ENCODE peak calls at places on chromosomes 4 and X, in seven cellular contexts. X is AG09309, Q is mammary epithelial cell, K is upper lobe of left lung, T is PC-3, D is GM12878, Z is lung. L is an unnamed sample.

GRCh38 chr4:83906561-83906960 is 370.7 kb downstream of the GPAT3 start:
- DNase-seq in X (peak), Q (no peak), K (no peak), T (no peak), D (no peak), Z (no peak), L (no peak)

GRCh38 chrX:49220100-49220499 is 13.0 kb downstream of the CACNA1F start:
- DNase-seq in X (no peak), Q (no peak), K (no peak), T (no peak), D (no peak), Z (no peak), L (no peak)

GRCh38 chrX:72268601-72269365 is 8.3 kb downstream of the RPS4X start:
- DNase-seq in X (peak), Q (no peak), K (no peak), T (no peak), D (no peak), Z (no peak), L (no peak)

GRCh38 chr4:52144303-52144849 is 93.3 kb downstream of the SPATA18 start:
- DNase-seq in X (no peak), Q (no peak), K (no peak), T (no peak), D (no peak), Z (no peak), L (no peak)

GRCh38 chr4:12439633-12440305 is 1011.1 kb upstream of the HS3ST1 start:
- DNase-seq in X (no peak), Q (peak), K (no peak), T (no peak), D (no peak), Z (no peak), L (no peak)

GRCh38 chr4:46931981-46932380 is 22.9 kb upstream of the COX7B2 start:
- DNase-seq in X (no peak), Q (peak), K (no peak), T (peak), D (peak), Z (no peak), L (peak)

GRCh38 chr4:133483600-133484246 is 334.6 kb downstream of the PCDH10 start:
- DNase-seq in X (no peak), Q (peak), K (no peak), T (peak), D (no peak), Z (no peak), L (peak)

GRCh38 chr4:65943076-65943475 is 272.8 kb upstream of the EPHA5 start:
- DNase-seq in X (peak), Q (peak), K (no peak), T (peak), D (no peak), Z (no peak), L (peak)

GRCh38 chr4:37682701-37683401 is 3.3 kb downstream of the RELL1 start:
- DNase-seq in X (no peak), Q (peak), K (no peak), T (no peak), D (peak), Z (no peak), L (no peak)

GRCh38 chr4:158304694-158305093 is 94.4 kb downstream of the TMEM144 start:
- DNase-seq in X (no peak), Q (no peak), K (no peak), T (no peak), D (no peak), Z (no peak), L (no peak)

GRCh38 chrX:117936162-117936561 is 180.4 kb downstream of the KLHL13 start:
- DNase-seq in X (no peak), Q (no peak), K (no peak), T (peak), D (no peak), Z (no peak), L (no peak)

GRCh38 chr4:128958194-128958593 is 135.1 kb downstream of the SCLT1 start:
- DNase-seq in X (no peak), Q (no peak), K (no peak), T (no peak), D (no peak), Z (no peak), L (no peak)

GRCh38 chr4:11130195-11130975 is 298.3 kb downstream of the HS3ST1 start:
- DNase-seq in X (no peak), Q (peak), K (no peak), T (peak), D (no peak), Z (no peak), L (no peak)

GRCh38 chr4:142801966-142802365 is 44.1 kb downstream of the INPP4B start:
- DNase-seq in X (no peak), Q (peak), K (no peak), T (peak), D (no peak), Z (no peak), L (no peak)

GRCh38 chr4:1763070-1763549 is 30.0 kb upstream of the FGFR3 start:
- DNase-seq in X (no peak), Q (no peak), K (no peak), T (no peak), D (no peak), Z (no peak), L (no peak)

GRCh38 chr4:1762264-1763010 is 30.7 kb upstream of the FGFR3 start:
- DNase-seq in X (no peak), Q (no peak), K (no peak), T (no peak), D (no peak), Z (no peak), L (no peak)

GRCh38 chr4:1765409-1766335 is 27.4 kb upstream of the FGFR3 start:
- DNase-seq in X (no peak), Q (no peak), K (no peak), T (no peak), D (no peak), Z (no peak), L (no peak)

GRCh38 chr4:1764670-1765069 is 28.4 kb upstream of the FGFR3 start:
- DNase-seq in X (no peak), Q (no peak), K (no peak), T (no peak), D (no peak), Z (no peak), L (no peak)

GRCh38 chr4:1763550-1764080 is 29.5 kb upstream of the FGFR3 start:
- DNase-seq in X (no peak), Q (no peak), K (no peak), T (peak), D (no peak), Z (no peak), L (no peak)
- TF ChIP-seq CTCF in X (peak), Q (no peak), K (no peak), T (no peak), D (no peak), Z (no peak), L (no peak)

GRCh38 chr4:76984788-76985211 is 35.2 kb downstream of the SEPTIN11 start:
- DNase-seq in X (peak), Q (peak), K (no peak), T (peak), D (no peak), Z (peak), L (no peak)
- TF ChIP-seq CTCF in X (no peak), Q (no peak), K (no peak), T (no peak), D (no peak), Z (no peak), L (no peak)

DNA sequence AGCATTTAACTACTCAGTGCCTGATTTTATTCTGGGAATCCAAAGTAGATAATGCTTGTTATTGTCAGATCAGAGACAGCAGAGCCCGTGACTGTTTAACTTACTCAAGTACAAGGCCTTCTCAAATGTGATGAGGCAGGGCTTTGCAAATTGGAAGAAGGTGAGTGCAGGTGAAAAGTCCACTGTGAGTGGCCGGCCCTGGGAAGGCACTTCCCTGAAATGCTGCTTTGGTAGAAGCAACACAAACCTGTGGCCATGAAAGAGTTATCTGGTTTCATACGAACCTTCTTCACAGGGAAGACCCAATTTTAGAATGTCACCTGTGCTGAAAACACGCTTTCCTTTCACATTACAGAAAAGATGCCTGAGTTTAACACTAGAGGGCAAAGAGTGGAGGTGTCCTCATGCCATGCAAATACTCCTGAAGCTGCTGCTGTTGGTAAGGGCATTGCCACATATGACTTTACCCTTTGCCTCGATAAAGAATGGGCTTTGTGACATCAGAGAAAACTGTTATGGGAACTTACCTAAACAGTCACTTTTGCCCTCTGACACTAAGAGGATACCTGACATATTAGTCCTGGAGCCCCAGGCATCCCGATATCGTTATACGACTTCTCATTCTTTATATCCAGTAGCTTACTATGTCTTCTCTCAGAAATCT is 8.0 kb downstream of the PPARGC1A start:
- DNase-seq in X (no peak), Q (no peak), K (no peak), T (no peak), D (no peak), Z (no peak), L (no peak)
- TF ChIP-seq CTCF in X (no peak), Q (no peak), K (no peak), T (no peak), D (no peak), Z (no peak), L (no peak)

DNA sequence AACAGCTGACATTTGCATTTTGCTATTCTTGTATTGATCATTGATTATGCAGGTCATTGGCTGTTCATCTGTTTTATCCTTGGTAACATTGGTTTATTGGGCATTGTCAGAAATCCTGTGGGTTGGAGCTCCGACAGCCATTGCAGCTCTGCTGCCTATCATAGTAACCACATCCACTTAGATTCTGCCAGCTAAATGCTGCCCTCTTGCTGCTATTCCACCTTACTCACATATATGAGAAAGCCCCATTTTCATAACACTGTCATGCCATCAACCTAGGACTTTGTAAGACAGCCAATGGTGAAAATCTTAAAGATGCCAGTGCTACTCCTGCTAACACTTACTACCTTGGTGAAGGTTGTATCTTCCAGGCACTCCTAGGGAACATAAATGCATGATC is 187.3 kb upstream of the CXCL13 start:
- DNase-seq in X (no peak), Q (peak), K (no peak), T (peak), D (no peak), Z (no peak), L (peak)
- TF ChIP-seq CTCF in X (peak), Q (peak), K (peak), T (peak), D (peak), Z (no peak), L (no peak)

DNA sequence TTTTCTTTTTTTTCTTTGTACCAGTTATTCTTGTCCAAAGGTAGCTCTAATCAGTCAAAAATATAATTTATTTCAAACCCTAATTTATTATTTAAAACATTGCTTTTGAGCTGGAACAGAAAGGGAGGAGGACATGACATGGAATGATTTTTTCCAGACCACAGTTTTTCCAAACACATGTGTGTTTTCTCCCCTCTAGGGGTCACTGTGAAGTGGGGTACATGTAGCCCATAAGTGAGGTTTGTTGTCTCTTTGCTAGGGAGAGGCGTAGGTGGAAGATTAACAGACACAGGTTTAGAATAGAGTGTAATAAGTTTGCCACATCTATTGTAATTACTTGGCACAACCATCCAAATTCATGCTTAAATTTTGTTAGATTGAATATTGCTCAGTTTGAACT is 83.0 kb downstream of the TNIP2 start:
- DNase-seq in X (no peak), Q (no peak), K (no peak), T (peak), D (no peak), Z (no peak), L (no peak)
- TF ChIP-seq CTCF in X (peak), Q (peak), K (no peak), T (peak), D (peak), Z (no peak), L (peak)